ENCODE peak calls at places on chromosomes 7 and 10, in eight cellular contexts. U, C, Q, K, F, R, W and V are unnamed samples.

GRCh38 chr7:82624337-82624736 is 180.8 kb upstream of the CACNA2D1 start:
- DNase-seq in Q (no peak), C (no peak), U (no peak), K (no peak), R (no peak), W (no peak), F (no peak), V (no peak)

GRCh38 chr10:36469585-36469984 is 655.8 kb upstream of the ANKRD30A start:
- DNase-seq in W (no peak), K (no peak), C (no peak), R (no peak), Q (no peak), U (no peak), F (no peak), V (no peak)

GRCh38 chr10:97479939-97480338 is 18.3 kb downstream of the MMS19 start:
- DNase-seq in R (no peak), C (no peak), Q (no peak), K (no peak), U (peak), W (no peak), F (no peak), V (no peak)

GRCh38 chr10:88893611-88894010 is 13.6 kb downstream of the STAMBPL1 start:
- DNase-seq in Q (no peak), F (no peak), U (no peak), R (no peak), C (no peak), W (no peak), K (no peak), V (no peak)

GRCh38 chr10:32139223-32140073 is 83.2 kb upstream of the KIF5B start:
- DNase-seq in R (peak), C (peak), K (no peak), U (peak), Q (peak), W (peak), F (peak), V (no peak)

GRCh38 chr10:132912685-132913558 is 29.4 kb downstream of the CFAP46 start:
- DNase-seq in U (no peak), F (no peak), K (no peak), C (peak), Q (no peak), R (no peak), W (no peak), V (no peak)

GRCh38 chr7:139271718-139272619 is 40.9 kb downstream of the UBN2 start:
- DNase-seq in Q (no peak), C (no peak), R (no peak), F (no peak), K (no peak), U (no peak), W (no peak), V (no peak)

GRCh38 chr10:62637249-62638061 is 167.1 kb upstream of the ADO start:
- DNase-seq in W (no peak), C (peak), F (no peak), K (no peak), Q (no peak), U (peak), R (peak), V (peak)

GRCh38 chr7:109407756-109408155 is 838.1 kb downstream of the DNAJB9 start:
- DNase-seq in R (no peak), K (no peak), W (no peak), C (no peak), Q (no peak), U (no peak), F (no peak), V (no peak)

GRCh38 chr7:55065511-55066229 is 46.9 kb downstream of the EGFR start:
- DNase-seq in Q (peak), K (no peak), W (peak), C (no peak), R (no peak), U (peak), F (no peak), V (no peak)

GRCh38 chr7:140639366-140640053 is 1.1 kb downstream of the DENND2A start:
- DNase-seq in W (no peak), K (no peak), U (no peak), F (no peak), C (peak), Q (no peak), R (no peak), V (no peak)

GRCh38 chr7:87934699-87935372 is 785 bp downstream of the ADAM22 start:
- DNase-seq in C (peak), U (peak), R (no peak), K (peak), F (no peak), Q (no peak), W (no peak), V (peak)

GRCh38 chr7:33040803-33041516 is 21.6 kb downstream of the NT5C3A start:
- DNase-seq in C (no peak), Q (no peak), W (no peak), F (peak), R (peak), U (peak), K (peak), V (peak)

DNA sequence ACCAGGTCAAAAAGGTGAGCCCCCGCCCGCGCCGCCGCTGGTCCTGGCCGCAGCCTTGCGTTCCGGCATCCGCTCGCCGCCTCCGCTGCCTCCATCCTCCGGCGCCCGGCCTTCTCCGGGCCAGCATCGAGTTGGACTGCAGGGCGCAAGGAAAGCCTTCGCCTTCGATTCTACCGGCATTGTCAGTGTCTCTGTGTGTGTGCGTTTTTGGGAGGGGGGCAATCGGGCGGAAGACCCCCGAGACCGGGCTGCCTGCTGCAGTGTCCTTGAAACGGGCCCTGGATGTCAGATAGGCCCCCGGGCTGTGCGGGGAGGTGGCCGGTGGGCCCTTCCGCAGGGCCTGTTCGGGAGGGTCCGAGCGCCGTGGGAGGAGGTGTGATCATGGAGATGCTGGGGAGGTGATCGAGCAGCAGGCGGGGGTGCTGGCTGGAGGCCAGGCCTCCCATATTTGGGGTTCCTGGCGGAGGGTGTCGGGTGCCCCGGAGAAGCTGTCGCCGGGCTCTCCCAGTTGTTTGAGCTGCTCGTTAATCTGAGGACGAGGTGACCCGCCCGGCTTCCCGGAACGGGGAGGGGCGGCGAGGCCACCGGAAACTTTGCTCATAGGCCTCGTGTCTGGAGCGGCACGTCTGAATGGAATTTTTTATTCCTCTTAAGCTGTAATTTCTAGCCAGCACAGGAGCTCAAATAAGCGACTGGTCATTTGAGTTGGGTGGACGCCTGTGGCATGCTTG is 40.9 kb downstream of the HK1 start:
- DNase-seq in U (no peak), K (peak), F (peak), C (peak), W (no peak), R (peak), Q (peak), V (peak)
- TF ChIP-seq POLR2A in U (no peak), K (no peak), F (peak), C (no peak), W (no peak), R (no peak), Q (no peak), V (peak)

GRCh38 chr10:119651514-119652327 is 541 bp downstream of the BAG3 start:
- DNase-seq in F (peak), W (no peak), C (peak), Q (no peak), K (no peak), U (peak), R (no peak), V (peak)
- TF ChIP-seq POLR2A in F (no peak), W (no peak), C (no peak), Q (peak), K (no peak), U (no peak), R (peak), V (peak)

DNA sequence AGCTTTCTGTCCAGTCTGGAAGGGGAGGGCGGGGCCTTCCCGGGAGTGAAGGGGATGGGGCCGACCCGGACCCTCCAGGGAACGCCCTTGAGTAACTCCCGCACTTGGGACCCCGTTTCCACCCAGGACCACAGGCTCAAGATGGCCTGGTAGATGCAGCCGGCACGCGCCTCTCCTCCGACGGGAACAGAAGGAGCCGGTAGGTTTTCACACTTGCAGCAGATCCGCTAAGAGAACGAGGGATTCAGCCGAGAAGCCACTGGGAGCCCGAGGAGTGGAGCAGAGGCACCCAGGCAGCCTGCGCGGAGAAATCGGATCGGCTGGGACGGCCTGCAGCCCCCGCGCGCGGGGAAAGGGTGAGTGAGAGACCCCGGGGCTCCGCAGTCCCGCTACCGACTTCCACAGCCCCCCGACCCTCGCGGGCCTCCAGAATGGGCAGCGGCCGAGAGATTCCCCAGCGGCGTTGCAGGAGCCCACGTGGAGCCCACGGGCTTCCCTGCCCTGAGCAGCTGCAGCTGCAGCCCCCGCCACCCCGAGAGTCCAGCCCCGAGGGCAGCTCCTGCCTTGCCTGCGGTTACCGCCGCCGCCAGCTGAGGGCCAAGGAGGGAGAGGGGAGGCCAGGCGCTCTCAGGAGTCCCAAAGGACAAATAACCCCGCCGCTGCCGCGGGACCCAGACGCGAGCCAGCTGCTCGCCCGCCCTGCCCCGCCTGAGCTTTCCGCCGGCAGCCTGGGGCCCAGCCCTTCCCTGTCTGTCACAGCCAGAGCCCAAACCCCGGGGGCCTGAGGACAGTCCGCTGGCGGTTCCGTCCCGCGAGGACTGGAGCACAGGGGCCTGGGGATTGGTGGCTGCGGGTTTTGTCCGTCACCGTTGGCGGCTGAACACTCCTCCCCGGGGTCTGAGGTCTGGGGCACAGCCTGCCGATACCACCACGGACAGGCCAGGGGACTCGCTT is 21.8 kb downstream of the IFT22 start:
- DNase-seq in F (no peak), U (peak), K (no peak), R (no peak), Q (no peak), W (no peak), C (no peak), V (no peak)
- TF ChIP-seq POLR2A in F (no peak), U (no peak), K (no peak), R (no peak), Q (no peak), W (no peak), C (no peak), V (no peak)

GRCh38 chr7:144069511-144069910 is at the start of gene OR2A25:
- DNase-seq in U (no peak), F (no peak), Q (no peak), C (no peak), R (no peak), W (no peak), K (no peak), V (no peak)
- TF ChIP-seq POLR2A in U (no peak), F (no peak), Q (no peak), C (no peak), R (no peak), W (no peak), K (no peak), V (no peak)

GRCh38 chr7:121178869-121179497 is 149.8 kb upstream of the WNT16 start:
- DNase-seq in C (no peak), U (no peak), F (no peak), Q (no peak), K (no peak), W (no peak), R (no peak), V (no peak)
- TF ChIP-seq POLR2A in C (no peak), U (no peak), F (no peak), Q (no peak), K (no peak), W (no peak), R (no peak), V (no peak)

GRCh38 chr10:33334839-33335549 is 527 bp upstream of the NRP1 start:
- DNase-seq in W (peak), Q (peak), K (peak), F (peak), R (peak), C (peak), U (peak), V (no peak)
- TF ChIP-seq POLR2A in W (no peak), Q (peak), K (no peak), F (peak), R (peak), C (no peak), U (no peak), V (no peak)

DNA sequence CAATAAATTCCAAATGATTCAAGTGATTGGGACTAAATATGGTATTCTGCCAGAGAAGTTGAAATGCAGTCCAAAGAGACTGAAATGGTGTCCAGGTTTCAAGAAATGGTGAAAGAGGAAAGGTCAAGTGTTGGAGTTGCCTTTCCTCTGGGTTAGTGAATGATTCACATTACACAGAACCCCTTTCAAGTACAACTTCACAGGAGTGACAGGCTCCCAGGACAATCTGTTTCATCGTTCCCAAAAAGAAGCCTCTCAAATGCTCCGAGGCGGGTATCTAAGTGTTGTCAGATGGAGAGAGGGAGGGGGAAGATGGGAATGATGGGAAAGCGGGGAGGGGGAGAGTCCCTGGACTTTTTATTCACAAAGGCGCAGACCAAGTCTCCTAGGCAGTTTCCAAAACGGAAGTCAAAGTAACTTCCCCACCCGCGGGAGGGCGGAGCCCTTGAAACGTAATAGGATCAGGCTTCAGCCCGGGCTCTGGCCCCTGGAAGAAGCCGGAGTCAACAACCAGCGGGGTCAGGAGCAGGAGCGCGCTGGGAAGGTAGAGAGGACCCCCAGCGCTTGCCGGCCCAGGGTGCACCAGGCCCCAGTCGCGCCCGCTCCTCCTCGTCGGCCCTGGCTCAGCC is 743 bp downstream of the SLC25A13 start:
- DNase-seq in C (peak), K (peak), R (peak), Q (peak), W (peak), U (peak), F (peak), V (peak)
- TF ChIP-seq POLR2A in C (no peak), K (peak), R (no peak), Q (peak), W (peak), U (peak), F (peak), V (no peak)